ENCODE peak calls at places on chromosome 19, in four cellular contexts. One of them, this sample, is unnamed.

GRCh38 chr19:43755256-43755801 is 567 bp upstream of the SMG9 start:
- DNase-seq in mesendoderm: peak; percentile 67
- DNase-seq in CD4-positive, alpha-beta memory T cell: peak; percentile 75
- DNase-seq in tibial nerve: peak; percentile 57
- DNase-seq in this sample: peak; percentile 77

GRCh38 chr19:4391701-4392543 is 8.4 kb downstream of the SH3GL1 start:
- DNase-seq in mesendoderm: no peak
- DNase-seq in CD4-positive, alpha-beta memory T cell: no peak
- DNase-seq in tibial nerve: no peak
- DNase-seq in this sample: peak; percentile 85

GRCh38 chr19:8511573-8512101 is 2.3 kb downstream of the ZNF414 start:
- DNase-seq in mesendoderm: peak; percentile 25
- DNase-seq in CD4-positive, alpha-beta memory T cell: no peak
- DNase-seq in tibial nerve: no peak
- DNase-seq in this sample: no peak

GRCh38 chr19:16078759-16079707 is 2.7 kb downstream of the TPM4 start:
- DNase-seq in mesendoderm: peak; percentile 76
- DNase-seq in CD4-positive, alpha-beta memory T cell: peak; percentile 86
- DNase-seq in tibial nerve: peak; percentile 69
- DNase-seq in this sample: peak; percentile 93

GRCh38 chr19:33434886-33435705 is 61.6 kb downstream of the CEBPG start:
- DNase-seq in mesendoderm: peak; percentile 7
- DNase-seq in CD4-positive, alpha-beta memory T cell: no peak
- DNase-seq in tibial nerve: no peak
- DNase-seq in this sample: peak; percentile 74

GRCh38 chr19:43872547-43873336 is 45.6 kb downstream of the ZNF283 start:
- DNase-seq in mesendoderm: peak; percentile 55
- DNase-seq in CD4-positive, alpha-beta memory T cell: no peak
- DNase-seq in tibial nerve: no peak
- DNase-seq in this sample: no peak

GRCh38 chr19:52993342-52994178 is 20.2 kb upstream of the ERVV-1 start:
- DNase-seq in mesendoderm: peak; percentile 94
- DNase-seq in CD4-positive, alpha-beta memory T cell: peak; percentile 83
- DNase-seq in tibial nerve: peak; percentile 64
- DNase-seq in this sample: peak; percentile 76

GRCh38 chr19:11138659-11139526 is 16.7 kb downstream of the SPC24 start:
- DNase-seq in mesendoderm: peak; percentile 90
- DNase-seq in CD4-positive, alpha-beta memory T cell: no peak
- DNase-seq in tibial nerve: peak; percentile 60
- DNase-seq in this sample: peak; percentile 95

GRCh38 chr19:46101293-46101692 is 23.2 kb downstream of the IGFL3 start:
- DNase-seq in mesendoderm: no peak
- DNase-seq in CD4-positive, alpha-beta memory T cell: no peak
- DNase-seq in tibial nerve: no peak
- DNase-seq in this sample: no peak

GRCh38 chr19:7246601-7247000 is 47.6 kb downstream of the INSR start:
- DNase-seq in mesendoderm: no peak
- DNase-seq in CD4-positive, alpha-beta memory T cell: no peak
- DNase-seq in tibial nerve: no peak
- DNase-seq in this sample: no peak

GRCh38 chr19:38877781-38878574 is at the start of gene RINL:
- DNase-seq in mesendoderm: no peak
- DNase-seq in CD4-positive, alpha-beta memory T cell: peak; percentile 72
- DNase-seq in tibial nerve: no peak
- DNase-seq in this sample: no peak

GRCh38 chr19:57708641-57709354 is at the start of gene ZNF154:
- DNase-seq in mesendoderm: peak; percentile 97
- DNase-seq in CD4-positive, alpha-beta memory T cell: peak; percentile 44
- DNase-seq in tibial nerve: no peak
- DNase-seq in this sample: no peak

GRCh38 chr19:32809254-32809653 is 60.3 kb downstream of the SLC7A9 start:
- DNase-seq in mesendoderm: no peak
- DNase-seq in CD4-positive, alpha-beta memory T cell: no peak
- DNase-seq in tibial nerve: no peak
- DNase-seq in this sample: no peak

GRCh38 chr19:41646589-41647204 is 19.8 kb upstream of the CEACAM4 start:
- DNase-seq in mesendoderm: no peak
- DNase-seq in CD4-positive, alpha-beta memory T cell: peak; percentile 16
- DNase-seq in tibial nerve: no peak
- DNase-seq in this sample: no peak

GRCh38 chr19:5141926-5142724 is 173.2 kb downstream of the KDM4B start:
- DNase-seq in mesendoderm: no peak
- DNase-seq in CD4-positive, alpha-beta memory T cell: no peak
- DNase-seq in tibial nerve: no peak
- DNase-seq in this sample: no peak

GRCh38 chr19:54233941-54234340 is 8.6 kb downstream of the LILRA6 start:
- DNase-seq in mesendoderm: no peak
- DNase-seq in CD4-positive, alpha-beta memory T cell: no peak
- DNase-seq in tibial nerve: no peak
- DNase-seq in this sample: no peak

GRCh38 chr19:54232552-54232934 is 9.7 kb upstream of the LILRB3 start:
- DNase-seq in mesendoderm: no peak
- DNase-seq in CD4-positive, alpha-beta memory T cell: no peak
- DNase-seq in tibial nerve: no peak
- DNase-seq in this sample: no peak

GRCh38 chr19:54229146-54229545 is 6.3 kb upstream of the LILRB3 start:
- DNase-seq in mesendoderm: no peak
- DNase-seq in CD4-positive, alpha-beta memory T cell: no peak
- DNase-seq in tibial nerve: no peak
- DNase-seq in this sample: no peak

GRCh38 chr19:54230031-54230430 is 7.2 kb upstream of the LILRB3 start:
- DNase-seq in mesendoderm: no peak
- DNase-seq in CD4-positive, alpha-beta memory T cell: no peak
- DNase-seq in tibial nerve: no peak
- DNase-seq in this sample: no peak

DNA sequence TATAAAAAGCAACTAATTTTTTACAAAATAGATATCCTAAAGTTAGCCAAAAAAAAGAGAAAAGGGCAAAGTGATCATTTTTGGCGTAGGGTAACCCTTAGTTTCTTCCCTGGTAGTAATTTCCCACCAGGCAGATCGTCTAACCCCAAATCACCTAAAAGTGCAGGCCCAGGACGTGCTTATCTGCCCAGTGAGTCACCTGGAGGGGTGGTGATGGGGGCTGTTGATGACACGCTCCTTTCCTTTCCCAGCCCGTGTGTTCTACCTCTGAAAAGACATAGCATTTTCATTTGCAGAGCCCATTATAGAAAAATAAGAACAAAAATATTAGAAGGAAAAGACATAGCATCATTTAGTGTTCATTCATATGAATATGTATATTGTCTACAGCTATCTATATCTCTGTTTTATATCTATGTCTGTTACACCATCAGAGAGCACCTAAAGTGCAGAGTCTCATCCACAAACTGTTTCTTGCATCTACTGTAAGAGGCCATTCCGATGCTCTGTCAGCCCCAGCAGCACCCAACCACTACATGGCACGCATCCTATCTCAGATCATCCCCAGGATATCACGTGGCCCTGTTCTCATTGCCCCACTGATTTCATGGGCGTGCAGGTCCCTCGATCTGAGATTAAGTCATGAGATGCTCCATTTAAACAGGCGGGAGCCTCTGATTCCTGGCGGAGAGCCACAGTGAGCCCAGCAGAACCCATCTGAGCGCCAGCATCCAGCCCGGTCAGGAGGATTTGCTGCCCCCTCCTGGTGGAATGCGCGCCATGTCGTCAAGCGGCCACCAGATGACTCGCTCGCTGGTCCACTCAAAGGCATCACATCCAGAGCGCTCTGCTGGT is 8.5 kb upstream of the LILRB3 start:
- DNase-seq in mesendoderm: peak; percentile 88
- DNase-seq in CD4-positive, alpha-beta memory T cell: peak; percentile 75
- DNase-seq in tibial nerve: peak; percentile 69
- DNase-seq in this sample: peak; percentile 70
- H3K4me1 ChIP-seq in mesendoderm: no peaks in the 10 kb centered on the region
- H3K4me1 ChIP-seq in CD4-positive, alpha-beta memory T cell: peaks cover 6% of the 10 kb centered on the region
- H3K4me1 ChIP-seq in tibial nerve: no peaks in the 10 kb centered on the region
- H3K4me1 ChIP-seq in this sample: no peaks in the 10 kb centered on the region

GRCh38 chr19:19054315-19054938 is 9.4 kb upstream of the SLC25A42 start:
- DNase-seq in mesendoderm: no peak
- DNase-seq in CD4-positive, alpha-beta memory T cell: no peak
- DNase-seq in tibial nerve: no peak
- DNase-seq in this sample: no peak

GRCh38 chr19:19056636-19057275 is 7.0 kb upstream of the SLC25A42 start:
- DNase-seq in mesendoderm: no peak
- DNase-seq in CD4-positive, alpha-beta memory T cell: no peak
- DNase-seq in tibial nerve: no peak
- DNase-seq in this sample: no peak

GRCh38 chr19:19057317-19057716 is 6.5 kb upstream of the SLC25A42 start:
- DNase-seq in mesendoderm: no peak
- DNase-seq in CD4-positive, alpha-beta memory T cell: no peak
- DNase-seq in tibial nerve: no peak
- DNase-seq in this sample: no peak

GRCh38 chr19:19054939-19055440 is 8.8 kb upstream of the SLC25A42 start:
- DNase-seq in mesendoderm: no peak
- DNase-seq in CD4-positive, alpha-beta memory T cell: no peak
- DNase-seq in tibial nerve: no peak
- DNase-seq in this sample: no peak

GRCh38 chr19:19055701-19056100 is 8.1 kb upstream of the SLC25A42 start:
- DNase-seq in mesendoderm: no peak
- DNase-seq in CD4-positive, alpha-beta memory T cell: no peak
- DNase-seq in tibial nerve: no peak
- DNase-seq in this sample: no peak
- H3K36me3 ChIP-seq in mesendoderm: peaks cover 17% of the 10 kb centered on the region
- H3K36me3 ChIP-seq in CD4-positive, alpha-beta memory T cell: peaks cover 29% of the 10 kb centered on the region
- H3K36me3 ChIP-seq in tibial nerve: peaks cover 90% of the 10 kb centered on the region
- H3K36me3 ChIP-seq in this sample: peaks cover 38% of the 10 kb centered on the region

DNA sequence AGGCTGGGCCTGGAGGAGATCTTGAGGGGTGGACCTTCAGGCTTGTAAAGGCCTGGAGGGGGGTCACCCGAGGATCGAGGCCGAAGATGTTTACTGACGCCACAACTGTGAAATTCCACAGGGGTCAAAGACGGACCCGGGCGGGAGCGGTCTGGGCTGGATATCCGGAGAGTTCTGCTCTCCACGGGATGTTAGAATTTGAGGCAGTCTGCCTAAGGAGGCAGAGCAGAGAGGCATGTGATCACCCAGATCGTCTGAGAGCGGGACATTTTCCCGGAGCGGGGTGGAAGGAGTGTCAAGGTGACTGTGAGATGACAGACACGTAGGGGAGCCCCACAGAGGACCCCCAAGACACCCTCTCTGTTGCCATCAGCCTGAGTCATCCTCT is 13.2 kb downstream of the KLHL26 start:
- DNase-seq in mesendoderm: peak; percentile 38
- DNase-seq in CD4-positive, alpha-beta memory T cell: no peak
- DNase-seq in tibial nerve: peak; percentile 58
- DNase-seq in this sample: peak; percentile 53
- H3K27ac ChIP-seq in mesendoderm: no peak overlapping the region
- H3K27ac ChIP-seq in CD4-positive, alpha-beta memory T cell: no peak overlapping the region
- H3K27ac ChIP-seq in tibial nerve: peak overlapping the region; percentile 61
- H3K27ac ChIP-seq in this sample: peak overlapping the region; percentile 57

DNA sequence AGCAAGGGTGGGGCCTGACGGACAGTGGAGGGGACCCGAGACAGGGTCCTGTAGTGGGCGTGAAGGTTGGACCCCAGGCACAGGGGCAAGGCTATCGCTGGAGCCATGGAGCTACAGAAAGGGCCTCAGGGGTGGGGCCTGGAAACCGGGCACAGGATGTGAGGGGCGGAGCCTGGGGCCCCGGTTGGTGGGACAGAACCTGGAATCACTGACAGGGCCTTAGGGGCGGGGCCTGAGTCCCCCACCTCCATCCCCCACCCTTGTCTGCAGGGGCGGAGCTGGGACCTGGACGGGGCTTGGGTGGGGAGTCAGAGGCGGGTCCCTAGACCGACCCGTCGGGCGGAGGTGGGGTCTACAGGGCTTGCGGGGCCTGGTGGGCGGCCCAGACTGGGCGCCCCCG is 26.0 kb downstream of the DCAF15 start:
- DNase-seq in mesendoderm: peak; percentile 98
- DNase-seq in CD4-positive, alpha-beta memory T cell: no peak
- DNase-seq in tibial nerve: peak; percentile 71
- DNase-seq in this sample: peak; percentile 34
- H3K4me1 ChIP-seq in mesendoderm: peaks cover 3% of the 10 kb centered on the region
- H3K4me1 ChIP-seq in CD4-positive, alpha-beta memory T cell: peaks cover 26% of the 10 kb centered on the region
- H3K4me1 ChIP-seq in tibial nerve: peaks cover 26% of the 10 kb centered on the region
- H3K4me1 ChIP-seq in this sample: no peaks in the 10 kb centered on the region

DNA sequence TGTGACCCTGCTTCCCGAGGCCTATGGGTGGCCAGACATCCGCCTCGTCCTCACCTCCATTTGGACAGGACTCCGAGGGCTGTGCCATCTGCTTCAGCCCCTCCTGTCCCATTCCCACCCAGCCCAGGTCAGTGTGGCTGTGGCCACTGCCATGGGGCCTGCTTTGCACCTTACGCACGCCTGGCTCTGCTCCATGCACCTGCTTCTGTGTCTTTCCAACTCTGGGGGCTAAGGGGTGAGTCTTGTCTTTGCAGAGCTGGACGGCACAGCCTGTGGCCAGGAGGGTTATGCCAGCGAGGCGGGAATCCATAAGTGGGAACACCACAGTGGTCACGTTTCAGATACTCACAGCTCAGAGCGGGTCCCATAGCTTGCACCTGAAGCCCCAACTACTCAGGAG is 5.2 kb upstream of the ZNF554 start:
- DNase-seq in mesendoderm: no peak
- DNase-seq in CD4-positive, alpha-beta memory T cell: no peak
- DNase-seq in tibial nerve: no peak
- DNase-seq in this sample: no peak
- H3K36me3 ChIP-seq in mesendoderm: peaks cover 1% of the 10 kb centered on the region
- H3K36me3 ChIP-seq in CD4-positive, alpha-beta memory T cell: no peaks in the 10 kb centered on the region
- H3K36me3 ChIP-seq in tibial nerve: peaks cover 62% of the 10 kb centered on the region
- H3K36me3 ChIP-seq in this sample: peaks cover 15% of the 10 kb centered on the region

GRCh38 chr19:44889830-44890365 is 1.2 kb upstream of the TOMM40 start:
- DNase-seq in mesendoderm: no peak
- DNase-seq in CD4-positive, alpha-beta memory T cell: no peak
- DNase-seq in tibial nerve: no peak
- DNase-seq in this sample: no peak
- H3K27ac ChIP-seq in mesendoderm: peak overlapping the region; percentile 62
- H3K27ac ChIP-seq in CD4-positive, alpha-beta memory T cell: peak overlapping the region; percentile 83
- H3K27ac ChIP-seq in tibial nerve: peak overlapping the region; percentile 83
- H3K27ac ChIP-seq in this sample: peak overlapping the region; percentile 69